ENCODE peak calls at places on chromosomes 1 and 21, in eight cellular contexts. One of them, this sample, is unnamed.

GRCh38 chr1:156376146-156376545 is 7.1 kb downstream of the RHBG start:
- DNase-seq in GM12865: no peak
- DNase-seq in CD8-positive, alpha-beta T cell: no peak
- DNase-seq in RWPE2: no peak
- DNase-seq in RWPE1: no peak
- DNase-seq in A673: peak
- DNase-seq in spleen: no peak
- DNase-seq in neural crest cell: no peak
- DNase-seq in this sample: no peak

GRCh38 chr1:76640092-76640491 is 227.2 kb upstream of the ST6GALNAC5 start:
- DNase-seq in GM12865: no peak
- DNase-seq in CD8-positive, alpha-beta T cell: no peak
- DNase-seq in RWPE2: no peak
- DNase-seq in RWPE1: no peak
- DNase-seq in A673: no peak
- DNase-seq in spleen: no peak
- DNase-seq in neural crest cell: no peak
- DNase-seq in this sample: no peak

GRCh38 chr1:229296541-229296941 is 25.6 kb downstream of the RAB4A start:
- DNase-seq in GM12865: no peak
- DNase-seq in CD8-positive, alpha-beta T cell: no peak
- DNase-seq in RWPE2: no peak
- DNase-seq in RWPE1: peak
- DNase-seq in A673: no peak
- DNase-seq in spleen: no peak
- DNase-seq in neural crest cell: no peak
- DNase-seq in this sample: no peak

GRCh38 chr1:17585266-17585987 is 45.9 kb downstream of the ARHGEF10L start:
- DNase-seq in GM12865: no peak
- DNase-seq in CD8-positive, alpha-beta T cell: no peak
- DNase-seq in RWPE2: no peak
- DNase-seq in RWPE1: no peak
- DNase-seq in A673: no peak
- DNase-seq in spleen: no peak
- DNase-seq in neural crest cell: no peak
- DNase-seq in this sample: no peak

GRCh38 chr1:24384251-24385090 is 29.1 kb downstream of the STPG1 start:
- DNase-seq in GM12865: peak
- DNase-seq in CD8-positive, alpha-beta T cell: no peak
- DNase-seq in RWPE2: no peak
- DNase-seq in RWPE1: peak
- DNase-seq in A673: no peak
- DNase-seq in spleen: peak
- DNase-seq in neural crest cell: no peak
- DNase-seq in this sample: no peak

GRCh38 chr1:63813829-63814277 is 40.0 kb downstream of the ROR1 start:
- DNase-seq in GM12865: no peak
- DNase-seq in CD8-positive, alpha-beta T cell: no peak
- DNase-seq in RWPE2: no peak
- DNase-seq in RWPE1: no peak
- DNase-seq in A673: no peak
- DNase-seq in spleen: no peak
- DNase-seq in neural crest cell: no peak
- DNase-seq in this sample: no peak

GRCh38 chr1:76219589-76219914 is 145.0 kb downstream of the ST6GALNAC3 start:
- DNase-seq in GM12865: no peak
- DNase-seq in CD8-positive, alpha-beta T cell: no peak
- DNase-seq in RWPE2: no peak
- DNase-seq in RWPE1: no peak
- DNase-seq in A673: no peak
- DNase-seq in spleen: no peak
- DNase-seq in neural crest cell: no peak
- DNase-seq in this sample: no peak

GRCh38 chr21:29786509-29786908 is 153.3 kb downstream of the GRIK1 start:
- DNase-seq in GM12865: no peak
- DNase-seq in CD8-positive, alpha-beta T cell: no peak
- DNase-seq in RWPE2: no peak
- DNase-seq in RWPE1: no peak
- DNase-seq in A673: no peak
- DNase-seq in spleen: no peak
- DNase-seq in neural crest cell: no peak
- DNase-seq in this sample: no peak

GRCh38 chr1:67166196-67166595 is at the start of gene IL23R:
- DNase-seq in GM12865: peak
- DNase-seq in CD8-positive, alpha-beta T cell: peak
- DNase-seq in RWPE2: no peak
- DNase-seq in RWPE1: no peak
- DNase-seq in A673: no peak
- DNase-seq in spleen: no peak
- DNase-seq in neural crest cell: no peak
- DNase-seq in this sample: no peak

GRCh38 chr1:196407358-196408041 is 200.7 kb downstream of the KCNT2 start:
- DNase-seq in GM12865: no peak
- DNase-seq in CD8-positive, alpha-beta T cell: no peak
- DNase-seq in RWPE2: no peak
- DNase-seq in RWPE1: no peak
- DNase-seq in A673: no peak
- DNase-seq in spleen: no peak
- DNase-seq in neural crest cell: no peak
- DNase-seq in this sample: no peak

GRCh38 chr1:15751739-15752138 is 6.9 kb upstream of the FBLIM1 start:
- DNase-seq in GM12865: no peak
- DNase-seq in CD8-positive, alpha-beta T cell: no peak
- DNase-seq in RWPE2: no peak
- DNase-seq in RWPE1: no peak
- DNase-seq in A673: no peak
- DNase-seq in spleen: no peak
- DNase-seq in neural crest cell: no peak
- DNase-seq in this sample: no peak

GRCh38 chr1:63864224-63864623 is 90.4 kb downstream of the ROR1 start:
- DNase-seq in GM12865: no peak
- DNase-seq in CD8-positive, alpha-beta T cell: no peak
- DNase-seq in RWPE2: no peak
- DNase-seq in RWPE1: no peak
- DNase-seq in A673: no peak
- DNase-seq in spleen: no peak
- DNase-seq in neural crest cell: no peak
- DNase-seq in this sample: no peak

GRCh38 chr1:119376594-119376993 is 8.0 kb downstream of the HAO2 start:
- DNase-seq in GM12865: no peak
- DNase-seq in CD8-positive, alpha-beta T cell: no peak
- DNase-seq in RWPE2: no peak
- DNase-seq in RWPE1: no peak
- DNase-seq in A673: no peak
- DNase-seq in spleen: no peak
- DNase-seq in neural crest cell: no peak
- DNase-seq in this sample: no peak

GRCh38 chr1:119372493-119373086 is 4.0 kb downstream of the HAO2 start:
- DNase-seq in GM12865: peak
- DNase-seq in CD8-positive, alpha-beta T cell: no peak
- DNase-seq in RWPE2: no peak
- DNase-seq in RWPE1: peak
- DNase-seq in A673: peak
- DNase-seq in spleen: no peak
- DNase-seq in neural crest cell: no peak
- DNase-seq in this sample: no peak

GRCh38 chr1:119375366-119375765 is 6.8 kb downstream of the HAO2 start:
- DNase-seq in GM12865: no peak
- DNase-seq in CD8-positive, alpha-beta T cell: no peak
- DNase-seq in RWPE2: no peak
- DNase-seq in RWPE1: no peak
- DNase-seq in A673: no peak
- DNase-seq in spleen: no peak
- DNase-seq in neural crest cell: no peak
- DNase-seq in this sample: no peak

GRCh38 chr1:119373465-119373864 is 4.9 kb downstream of the HAO2 start:
- DNase-seq in GM12865: peak
- DNase-seq in CD8-positive, alpha-beta T cell: no peak
- DNase-seq in RWPE2: no peak
- DNase-seq in RWPE1: peak
- DNase-seq in A673: peak
- DNase-seq in spleen: no peak
- DNase-seq in neural crest cell: no peak
- DNase-seq in this sample: no peak

GRCh38 chr1:119374208-119374877 is 5.8 kb downstream of the HAO2 start:
- DNase-seq in GM12865: peak
- DNase-seq in CD8-positive, alpha-beta T cell: no peak
- DNase-seq in RWPE2: no peak
- DNase-seq in RWPE1: no peak
- DNase-seq in A673: no peak
- DNase-seq in spleen: no peak
- DNase-seq in neural crest cell: no peak
- DNase-seq in this sample: no peak
- TF ChIP-seq CTCF in GM12865: no peak
- TF ChIP-seq CTCF in CD8-positive, alpha-beta T cell: no peak
- TF ChIP-seq CTCF in RWPE2: no peak
- TF ChIP-seq CTCF in RWPE1: no peak
- TF ChIP-seq CTCF in A673: no peak
- TF ChIP-seq CTCF in spleen: no peak
- TF ChIP-seq CTCF in neural crest cell: no peak
- TF ChIP-seq CTCF in this sample: no peak

GRCh38 chr1:215523128-215523861 is 43.8 kb upstream of the KCTD3 start:
- DNase-seq in GM12865: no peak
- DNase-seq in CD8-positive, alpha-beta T cell: no peak
- DNase-seq in RWPE2: no peak
- DNase-seq in RWPE1: no peak
- DNase-seq in A673: no peak
- DNase-seq in spleen: no peak
- DNase-seq in neural crest cell: no peak
- DNase-seq in this sample: no peak
- TF ChIP-seq CTCF in GM12865: no peak
- TF ChIP-seq CTCF in CD8-positive, alpha-beta T cell: no peak
- TF ChIP-seq CTCF in RWPE2: peak
- TF ChIP-seq CTCF in RWPE1: peak
- TF ChIP-seq CTCF in A673: no peak
- TF ChIP-seq CTCF in spleen: no peak
- TF ChIP-seq CTCF in neural crest cell: peak
- TF ChIP-seq CTCF in this sample: no peak

DNA sequence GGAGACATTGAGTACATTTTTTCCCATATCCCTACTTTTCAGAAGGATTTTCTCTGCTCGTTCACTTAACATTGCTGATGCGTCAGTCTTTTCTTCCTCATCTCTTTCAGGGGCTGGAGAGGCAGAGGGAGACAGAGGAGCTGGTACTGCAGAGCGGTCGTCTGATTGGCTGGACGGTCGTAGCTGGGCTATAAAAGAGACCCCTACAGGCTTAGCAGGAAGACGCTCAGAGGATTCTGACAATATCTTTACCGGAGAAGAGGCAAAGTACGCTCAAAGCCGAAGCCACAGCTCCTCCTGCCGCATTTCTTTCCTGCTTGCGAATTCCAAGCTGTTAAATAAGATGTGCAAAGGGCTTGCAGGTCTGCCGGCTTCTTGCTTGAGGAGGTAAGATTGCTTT is at the start of gene RGS4:
- DNase-seq in GM12865: no peak
- DNase-seq in CD8-positive, alpha-beta T cell: no peak
- DNase-seq in RWPE2: no peak
- DNase-seq in RWPE1: peak
- DNase-seq in A673: peak
- DNase-seq in spleen: no peak
- DNase-seq in neural crest cell: peak
- DNase-seq in this sample: peak
- TF ChIP-seq CTCF in GM12865: no peak
- TF ChIP-seq CTCF in CD8-positive, alpha-beta T cell: no peak
- TF ChIP-seq CTCF in RWPE2: peak
- TF ChIP-seq CTCF in RWPE1: no peak
- TF ChIP-seq CTCF in A673: peak
- TF ChIP-seq CTCF in spleen: no peak
- TF ChIP-seq CTCF in neural crest cell: peak
- TF ChIP-seq CTCF in this sample: peak

GRCh38 chr21:17753736-17754135 is 65.4 kb downstream of the C21orf91 start:
- DNase-seq in GM12865: no peak
- DNase-seq in CD8-positive, alpha-beta T cell: no peak
- DNase-seq in RWPE2: no peak
- DNase-seq in RWPE1: no peak
- DNase-seq in A673: no peak
- DNase-seq in spleen: no peak
- DNase-seq in neural crest cell: no peak
- DNase-seq in this sample: no peak
- TF ChIP-seq CTCF in GM12865: no peak
- TF ChIP-seq CTCF in CD8-positive, alpha-beta T cell: no peak
- TF ChIP-seq CTCF in RWPE2: no peak
- TF ChIP-seq CTCF in RWPE1: no peak
- TF ChIP-seq CTCF in A673: no peak
- TF ChIP-seq CTCF in spleen: no peak
- TF ChIP-seq CTCF in neural crest cell: no peak
- TF ChIP-seq CTCF in this sample: no peak

GRCh38 chr1:154866995-154867795 is 2.9 kb downstream of the KCNN3 start:
- DNase-seq in GM12865: no peak
- DNase-seq in CD8-positive, alpha-beta T cell: no peak
- DNase-seq in RWPE2: no peak
- DNase-seq in RWPE1: peak
- DNase-seq in A673: peak
- DNase-seq in spleen: no peak
- DNase-seq in neural crest cell: no peak
- DNase-seq in this sample: no peak
- TF ChIP-seq CTCF in GM12865: no peak
- TF ChIP-seq CTCF in CD8-positive, alpha-beta T cell: no peak
- TF ChIP-seq CTCF in RWPE2: no peak
- TF ChIP-seq CTCF in RWPE1: no peak
- TF ChIP-seq CTCF in A673: no peak
- TF ChIP-seq CTCF in spleen: no peak
- TF ChIP-seq CTCF in neural crest cell: no peak
- TF ChIP-seq CTCF in this sample: no peak

DNA sequence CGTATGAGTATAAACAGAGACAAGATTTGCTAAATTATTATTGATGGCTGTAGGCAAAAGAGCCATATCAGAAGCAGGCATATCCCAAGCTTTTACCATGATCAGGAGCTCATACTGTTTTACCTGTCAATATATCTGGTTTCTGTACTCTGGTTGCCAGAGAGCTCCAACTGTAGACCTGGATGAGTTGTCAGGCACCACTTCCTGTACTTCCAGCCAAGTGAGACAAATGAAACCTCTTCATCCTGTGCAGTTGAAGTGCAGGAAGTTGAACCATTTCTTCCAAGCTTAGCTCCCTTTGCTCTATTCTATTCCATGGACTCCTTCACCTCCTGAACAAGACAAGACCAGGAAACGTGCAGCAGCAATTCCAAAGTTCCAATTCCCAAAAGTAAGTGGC is 115.6 kb downstream of the ZNF281 start:
- DNase-seq in GM12865: no peak
- DNase-seq in CD8-positive, alpha-beta T cell: no peak
- DNase-seq in RWPE2: no peak
- DNase-seq in RWPE1: no peak
- DNase-seq in A673: no peak
- DNase-seq in spleen: no peak
- DNase-seq in neural crest cell: no peak
- DNase-seq in this sample: no peak
- TF ChIP-seq CTCF in GM12865: no peak
- TF ChIP-seq CTCF in CD8-positive, alpha-beta T cell: no peak
- TF ChIP-seq CTCF in RWPE2: no peak
- TF ChIP-seq CTCF in RWPE1: no peak
- TF ChIP-seq CTCF in A673: no peak
- TF ChIP-seq CTCF in spleen: no peak
- TF ChIP-seq CTCF in neural crest cell: no peak
- TF ChIP-seq CTCF in this sample: no peak

GRCh38 chr1:52348704-52349301 is 17.2 kb downstream of the CC2D1B start:
- DNase-seq in GM12865: no peak
- DNase-seq in CD8-positive, alpha-beta T cell: no peak
- DNase-seq in RWPE2: no peak
- DNase-seq in RWPE1: peak
- DNase-seq in A673: peak
- DNase-seq in spleen: no peak
- DNase-seq in neural crest cell: no peak
- DNase-seq in this sample: peak
- TF ChIP-seq CTCF in GM12865: no peak
- TF ChIP-seq CTCF in CD8-positive, alpha-beta T cell: no peak
- TF ChIP-seq CTCF in RWPE2: no peak
- TF ChIP-seq CTCF in RWPE1: no peak
- TF ChIP-seq CTCF in A673: peak
- TF ChIP-seq CTCF in spleen: no peak
- TF ChIP-seq CTCF in neural crest cell: peak
- TF ChIP-seq CTCF in this sample: no peak

GRCh38 chr21:41953249-41953830 is 478 bp downstream of the C2CD2 start:
- DNase-seq in GM12865: no peak
- DNase-seq in CD8-positive, alpha-beta T cell: no peak
- DNase-seq in RWPE2: no peak
- DNase-seq in RWPE1: no peak
- DNase-seq in A673: no peak
- DNase-seq in spleen: peak
- DNase-seq in neural crest cell: no peak
- DNase-seq in this sample: peak
- TF ChIP-seq CTCF in GM12865: no peak
- TF ChIP-seq CTCF in CD8-positive, alpha-beta T cell: no peak
- TF ChIP-seq CTCF in RWPE2: no peak
- TF ChIP-seq CTCF in RWPE1: no peak
- TF ChIP-seq CTCF in A673: no peak
- TF ChIP-seq CTCF in spleen: no peak
- TF ChIP-seq CTCF in neural crest cell: no peak
- TF ChIP-seq CTCF in this sample: no peak

This sample was measured in glutamatergic neuron.